ENCODE peak calls at places on chromosomes 1 and 21, in ten cellular contexts. One of them, this sample, is unnamed.

GRCh38 chr1:222815367-222815765 is 527 bp downstream of the DISP1 start:
- DNase-seq in non-pigmented ciliary epithelial cell: no peak
- DNase-seq in MCF 10A: peak
- DNase-seq in C1 segment of cervical spinal cord: no peak
- DNase-seq in mesendoderm: peak
- DNase-seq in activated CD4-positive, alpha-beta T cell treated with anti-CD3 and anti-CD28 coated beads, Interleukin-2, amount 50 U/mL, for 1 hour: peak
- DNase-seq in colonic mucosa: peak
- DNase-seq in HCT116: no peak
- DNase-seq in fibroblast of lung: peak
- DNase-seq in activated T-cell treated with anti-CD3 and anti-CD28 coated beads, Interleukin-2, amount 50 U/mL, for 48 hours: no peak
- DNase-seq in this sample: peak

GRCh38 chr1:229487181-229487580 is 21.0 kb downstream of the NUP133 start:
- DNase-seq in colonic mucosa: no peak
- DNase-seq in MCF 10A: no peak
- DNase-seq in fibroblast of lung: no peak
- DNase-seq in activated T-cell treated with anti-CD3 and anti-CD28 coated beads, Interleukin-2, amount 50 U/mL, for 48 hours: no peak
- DNase-seq in non-pigmented ciliary epithelial cell: no peak
- DNase-seq in activated CD4-positive, alpha-beta T cell treated with anti-CD3 and anti-CD28 coated beads, Interleukin-2, amount 50 U/mL, for 1 hour: no peak
- DNase-seq in mesendoderm: no peak
- DNase-seq in HCT116: no peak
- DNase-seq in C1 segment of cervical spinal cord: no peak
- DNase-seq in this sample: no peak

GRCh38 chr1:226407497-226408284 is at the start of gene PARP1:
- DNase-seq in non-pigmented ciliary epithelial cell: no peak
- DNase-seq in MCF 10A: peak
- DNase-seq in colonic mucosa: peak
- DNase-seq in activated CD4-positive, alpha-beta T cell treated with anti-CD3 and anti-CD28 coated beads, Interleukin-2, amount 50 U/mL, for 1 hour: peak
- DNase-seq in HCT116: peak
- DNase-seq in fibroblast of lung: peak
- DNase-seq in mesendoderm: peak
- DNase-seq in activated T-cell treated with anti-CD3 and anti-CD28 coated beads, Interleukin-2, amount 50 U/mL, for 48 hours: peak
- DNase-seq in C1 segment of cervical spinal cord: peak
- DNase-seq in this sample: peak

GRCh38 chr1:162670928-162671663 is 38.8 kb downstream of the DDR2 start:
- DNase-seq in C1 segment of cervical spinal cord: no peak
- DNase-seq in fibroblast of lung: peak
- DNase-seq in activated T-cell treated with anti-CD3 and anti-CD28 coated beads, Interleukin-2, amount 50 U/mL, for 48 hours: no peak
- DNase-seq in activated CD4-positive, alpha-beta T cell treated with anti-CD3 and anti-CD28 coated beads, Interleukin-2, amount 50 U/mL, for 1 hour: no peak
- DNase-seq in MCF 10A: peak
- DNase-seq in HCT116: no peak
- DNase-seq in non-pigmented ciliary epithelial cell: no peak
- DNase-seq in colonic mucosa: no peak
- DNase-seq in mesendoderm: no peak
- DNase-seq in this sample: no peak

GRCh38 chr1:5265416-5266075 is 611.1 kb downstream of the AJAP1 start:
- DNase-seq in MCF 10A: no peak
- DNase-seq in colonic mucosa: no peak
- DNase-seq in HCT116: no peak
- DNase-seq in fibroblast of lung: no peak
- DNase-seq in C1 segment of cervical spinal cord: no peak
- DNase-seq in activated T-cell treated with anti-CD3 and anti-CD28 coated beads, Interleukin-2, amount 50 U/mL, for 48 hours: no peak
- DNase-seq in non-pigmented ciliary epithelial cell: no peak
- DNase-seq in activated CD4-positive, alpha-beta T cell treated with anti-CD3 and anti-CD28 coated beads, Interleukin-2, amount 50 U/mL, for 1 hour: no peak
- DNase-seq in mesendoderm: no peak
- DNase-seq in this sample: no peak

GRCh38 chr1:203173566-203173965 is 2.1 kb downstream of the MYBPH start:
- DNase-seq in MCF 10A: no peak
- DNase-seq in non-pigmented ciliary epithelial cell: no peak
- DNase-seq in activated CD4-positive, alpha-beta T cell treated with anti-CD3 and anti-CD28 coated beads, Interleukin-2, amount 50 U/mL, for 1 hour: no peak
- DNase-seq in HCT116: no peak
- DNase-seq in colonic mucosa: no peak
- DNase-seq in activated T-cell treated with anti-CD3 and anti-CD28 coated beads, Interleukin-2, amount 50 U/mL, for 48 hours: no peak
- DNase-seq in fibroblast of lung: no peak
- DNase-seq in mesendoderm: peak
- DNase-seq in C1 segment of cervical spinal cord: no peak
- DNase-seq in this sample: peak

GRCh38 chr1:37071829-37072228 is 37.5 kb upstream of the GRIK3 start:
- DNase-seq in activated CD4-positive, alpha-beta T cell treated with anti-CD3 and anti-CD28 coated beads, Interleukin-2, amount 50 U/mL, for 1 hour: no peak
- DNase-seq in non-pigmented ciliary epithelial cell: no peak
- DNase-seq in C1 segment of cervical spinal cord: no peak
- DNase-seq in fibroblast of lung: no peak
- DNase-seq in HCT116: no peak
- DNase-seq in MCF 10A: no peak
- DNase-seq in mesendoderm: no peak
- DNase-seq in colonic mucosa: no peak
- DNase-seq in activated T-cell treated with anti-CD3 and anti-CD28 coated beads, Interleukin-2, amount 50 U/mL, for 48 hours: no peak
- DNase-seq in this sample: no peak

GRCh38 chr21:16775056-16775455 is 737.8 kb upstream of the CXADR start:
- DNase-seq in fibroblast of lung: no peak
- DNase-seq in HCT116: no peak
- DNase-seq in MCF 10A: no peak
- DNase-seq in activated CD4-positive, alpha-beta T cell treated with anti-CD3 and anti-CD28 coated beads, Interleukin-2, amount 50 U/mL, for 1 hour: no peak
- DNase-seq in C1 segment of cervical spinal cord: peak
- DNase-seq in non-pigmented ciliary epithelial cell: no peak
- DNase-seq in colonic mucosa: no peak
- DNase-seq in activated T-cell treated with anti-CD3 and anti-CD28 coated beads, Interleukin-2, amount 50 U/mL, for 48 hours: no peak
- DNase-seq in mesendoderm: peak
- DNase-seq in this sample: peak

GRCh38 chr1:113871597-113872113 is at the start of gene PTPN22:
- DNase-seq in activated T-cell treated with anti-CD3 and anti-CD28 coated beads, Interleukin-2, amount 50 U/mL, for 48 hours: peak
- DNase-seq in C1 segment of cervical spinal cord: no peak
- DNase-seq in mesendoderm: no peak
- DNase-seq in colonic mucosa: peak
- DNase-seq in MCF 10A: peak
- DNase-seq in HCT116: no peak
- DNase-seq in non-pigmented ciliary epithelial cell: peak
- DNase-seq in activated CD4-positive, alpha-beta T cell treated with anti-CD3 and anti-CD28 coated beads, Interleukin-2, amount 50 U/mL, for 1 hour: peak
- DNase-seq in fibroblast of lung: peak
- DNase-seq in this sample: no peak

GRCh38 chr1:206606867-206607266 is 5.4 kb downstream of the EIF2D start:
- DNase-seq in activated T-cell treated with anti-CD3 and anti-CD28 coated beads, Interleukin-2, amount 50 U/mL, for 48 hours: no peak
- DNase-seq in mesendoderm: peak
- DNase-seq in fibroblast of lung: peak
- DNase-seq in non-pigmented ciliary epithelial cell: no peak
- DNase-seq in colonic mucosa: no peak
- DNase-seq in C1 segment of cervical spinal cord: no peak
- DNase-seq in activated CD4-positive, alpha-beta T cell treated with anti-CD3 and anti-CD28 coated beads, Interleukin-2, amount 50 U/mL, for 1 hour: no peak
- DNase-seq in MCF 10A: peak
- DNase-seq in HCT116: peak
- DNase-seq in this sample: peak